ENCODE peak calls at places on chromosome 15, in eight cellular contexts. B is psoas muscle; S is CD8-positive, alpha-beta memory T cell; O is Caco-2; P is WERI-Rb-1; G is heart right ventricle; T is pancreas; E is PC-3. R is an unnamed sample. For H3K9me3, the result is how much of the 10 kb centered on the place peaks cover.

GRCh38 chr15:91407237-91407889 is 307.3 kb downstream of the SV2B start:
- DNase-seq in B (no peak), S (no peak), O (no peak), P (peak), G (no peak), T (no peak), E (peak), R (no peak)

GRCh38 chr15:48063411-48063985 is 57.3 kb upstream of the SLC24A5 start:
- DNase-seq in B (no peak), S (no peak), O (no peak), P (peak), G (no peak), T (no peak), E (no peak), R (no peak)

GRCh38 chr15:68431792-68432401 is at the start of gene ITGA11:
- DNase-seq in B (peak), S (no peak), O (no peak), P (peak), G (peak), T (peak), E (peak), R (no peak)

GRCh38 chr15:92813440-92813839 is 86.7 kb upstream of the CHD2 start:
- DNase-seq in B (no peak), S (peak), O (no peak), P (no peak), G (no peak), T (no peak), E (no peak), R (no peak)

GRCh38 chr15:37698679-37699078 is 235.8 kb upstream of the TMCO5A start:
- DNase-seq in B (no peak), S (no peak), O (no peak), P (no peak), G (no peak), T (no peak), E (peak), R (no peak)

GRCh38 chr15:56272474-56272873 is 28.8 kb upstream of the RFX7 start:
- DNase-seq in B (no peak), S (no peak), O (no peak), P (no peak), G (no peak), T (no peak), E (no peak), R (no peak)

GRCh38 chr15:73346735-73347312 is 21.9 kb downstream of the HCN4 start:
- DNase-seq in B (peak), S (peak), O (peak), P (no peak), G (peak), T (peak), E (peak), R (peak)

GRCh38 chr15:70486451-70487379 is 276.6 kb downstream of the UACA start:
- DNase-seq in B (peak), S (no peak), O (no peak), P (no peak), G (no peak), T (no peak), E (peak), R (no peak)

GRCh38 chr15:89400121-89400996 is 65.7 kb upstream of the POLG start:
- DNase-seq in B (no peak), S (no peak), O (no peak), P (peak), G (no peak), T (no peak), E (no peak), R (no peak)

GRCh38 chr15:92346063-92346462 is 47.6 kb upstream of the ST8SIA2 start:
- DNase-seq in B (no peak), S (no peak), O (no peak), P (no peak), G (no peak), T (no peak), E (no peak), R (no peak)

GRCh38 chr15:66832679-66833078 is 130.6 kb downstream of the SMAD6 start:
- DNase-seq in B (no peak), S (no peak), O (no peak), P (no peak), G (no peak), T (no peak), E (peak), R (no peak)

GRCh38 chr15:74655424-74655823 is 39.8 kb downstream of the CLK3 start:
- DNase-seq in B (no peak), S (no peak), O (no peak), P (no peak), G (no peak), T (no peak), E (no peak), R (no peak)

GRCh38 chr15:92817339-92817886 is 82.7 kb upstream of the CHD2 start:
- DNase-seq in B (no peak), S (no peak), O (no peak), P (no peak), G (no peak), T (no peak), E (no peak), R (no peak)

DNA sequence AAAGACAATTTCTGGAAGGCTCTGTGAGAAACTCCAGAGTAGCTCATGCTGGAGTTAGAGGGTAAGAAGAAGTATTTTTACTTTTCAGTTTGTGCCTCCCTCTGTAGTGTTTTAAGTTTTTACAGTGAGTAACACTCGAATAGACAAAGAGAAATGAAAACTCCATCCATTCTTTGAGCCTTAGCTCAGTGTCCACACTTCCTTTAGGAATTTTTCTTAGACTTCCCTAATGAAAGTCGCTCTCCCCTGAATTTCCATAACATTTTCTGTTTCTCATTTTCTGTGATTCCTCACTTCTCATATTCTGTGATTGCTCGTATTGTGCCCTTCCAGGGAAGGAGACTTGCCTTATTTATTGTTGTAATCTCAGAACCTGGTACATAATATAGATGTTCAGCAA is 2.1 kb downstream of the BLOC1S6 start:
- DNase-seq in B (no peak), S (no peak), O (no peak), P (no peak), G (no peak), T (no peak), E (no peak), R (no peak)
- H3K4me3 ChIP-seq in B (peak), S (no peak), O (no peak), P (no peak), G (no peak), T (peak), E (peak), R (no peak)

GRCh38 chr15:46956456-46956855 is 760.8 kb upstream of the SEMA6D start:
- DNase-seq in B (no peak), S (no peak), O (no peak), P (no peak), G (no peak), T (no peak), E (no peak), R (no peak)

DNA sequence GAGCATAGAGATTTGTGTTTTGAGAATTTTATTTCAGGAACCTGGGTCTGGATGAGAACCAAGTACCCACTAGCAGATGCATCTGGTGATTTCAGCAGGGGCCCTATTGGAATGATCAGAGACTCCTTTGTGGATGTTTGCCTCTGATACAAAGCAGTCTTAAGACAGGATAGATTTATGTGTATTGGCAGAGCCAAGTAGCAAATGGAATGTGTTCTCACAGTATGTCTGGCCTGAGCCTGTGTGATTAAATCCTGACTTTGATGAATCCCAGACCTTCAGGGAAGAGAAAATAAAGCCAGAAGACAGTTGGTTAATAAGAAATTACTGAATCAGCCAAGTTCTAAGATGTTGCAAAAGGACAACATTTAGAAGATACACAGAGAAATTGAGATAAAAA is 755.5 kb upstream of the SEMA6D start:
- DNase-seq in B (no peak), S (no peak), O (no peak), P (no peak), G (no peak), T (no peak), E (no peak), R (no peak)
- H3K9me3 ChIP-seq in B (under half), S (under half), O (under half), P (under half), G (under half), T (under half), E (under half), R (under half)

DNA sequence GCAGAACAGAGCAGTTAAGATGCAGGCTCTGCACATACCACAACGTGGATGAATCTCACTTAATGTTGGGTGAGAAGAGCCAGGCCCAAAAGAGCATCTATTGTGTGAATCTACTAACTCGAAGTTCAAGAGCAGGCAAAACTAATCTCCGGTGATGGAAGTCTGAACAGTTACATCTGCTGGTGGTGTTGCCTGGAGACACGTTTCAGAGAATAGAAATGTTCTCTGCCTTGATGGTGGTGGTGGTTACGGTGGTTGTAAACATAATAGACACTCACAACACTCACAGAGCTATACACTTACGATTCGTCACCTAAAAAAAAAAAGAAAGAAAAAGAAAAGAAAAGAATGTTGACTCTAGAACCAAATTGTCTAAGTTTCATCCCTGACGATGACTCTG is 86.8 kb downstream of the LIPC start:
- DNase-seq in B (no peak), S (peak), O (no peak), P (no peak), G (no peak), T (no peak), E (no peak), R (no peak)
- H3K4me3 ChIP-seq in B (no peak), S (no peak), O (no peak), P (no peak), G (no peak), T (no peak), E (no peak), R (no peak)

GRCh38 chr15:20349774-20350498 is 191.7 kb downstream of the GOLGA6L6 start:
- DNase-seq in B (peak), S (no peak), O (peak), P (no peak), G (no peak), T (peak), E (no peak), R (no peak)

GRCh38 chr15:20348900-20349773 is 192.5 kb downstream of the GOLGA6L6 start:
- DNase-seq in B (peak), S (no peak), O (peak), P (peak), G (no peak), T (peak), E (no peak), R (peak)

GRCh38 chr15:20352241-20353200 is 189.1 kb downstream of the GOLGA6L6 start:
- DNase-seq in B (peak), S (no peak), O (peak), P (no peak), G (no peak), T (no peak), E (no peak), R (no peak)

GRCh38 chr15:20353966-20354883 is 187.4 kb downstream of the GOLGA6L6 start:
- DNase-seq in B (peak), S (no peak), O (peak), P (no peak), G (peak), T (no peak), E (no peak), R (no peak)

DNA sequence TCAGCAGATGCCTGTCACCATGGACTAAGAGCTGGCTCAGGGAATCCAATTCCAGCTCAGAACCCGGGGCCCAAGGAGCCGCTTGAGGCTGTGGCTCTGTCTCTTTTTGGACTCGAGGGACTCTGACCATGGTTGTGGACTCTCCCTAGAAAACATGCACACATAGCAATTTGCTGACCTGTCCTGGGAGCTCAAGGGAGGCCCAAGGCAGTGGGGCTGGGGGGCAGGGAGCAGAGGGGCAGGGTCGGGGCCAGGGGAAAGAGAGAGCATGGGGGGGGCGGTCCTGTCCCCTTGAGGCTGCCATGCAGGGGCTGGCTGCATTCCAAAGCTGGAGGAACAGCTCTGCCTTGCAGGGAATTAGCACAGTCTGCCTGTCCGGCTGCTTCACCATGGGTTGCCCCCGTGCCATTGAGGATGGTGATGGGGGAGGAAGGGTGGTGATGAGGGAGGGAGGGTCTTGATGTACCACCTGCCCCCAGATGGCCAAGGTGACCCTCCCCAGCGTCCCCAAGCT is 190.1 kb downstream of the GOLGA6L6 start:
- DNase-seq in B (peak), S (no peak), O (peak), P (no peak), G (no peak), T (peak), E (no peak), R (peak)
- H3K9me3 ChIP-seq in B (under half), S (under half), O (under half), P (under half), G (under half), T (under half), E (under half), R (under half)

DNA sequence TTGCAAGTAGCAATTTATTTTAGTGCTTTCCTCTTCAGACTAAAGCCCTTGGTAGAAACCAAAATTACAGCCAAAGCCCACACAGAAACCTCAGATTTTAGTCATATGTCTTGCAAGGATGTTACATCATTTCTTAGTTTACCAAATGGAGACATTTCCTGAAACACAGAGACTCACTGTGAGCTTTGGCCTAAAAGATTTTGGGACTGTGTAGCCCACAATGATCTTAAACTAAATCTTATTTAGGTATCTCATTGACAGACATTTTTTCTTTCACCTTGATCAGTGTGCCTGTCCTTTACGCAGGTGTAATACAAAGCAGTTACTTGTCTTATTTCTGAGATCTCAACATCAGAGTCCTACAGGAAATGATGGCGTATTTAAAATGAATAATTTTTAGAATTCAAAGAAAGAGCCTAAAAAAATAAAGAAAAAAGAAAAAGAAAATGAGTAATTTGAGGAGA is 27.8 kb upstream of the AP4E1 start:
- DNase-seq in B (no peak), S (no peak), O (no peak), P (no peak), G (no peak), T (no peak), E (peak), R (no peak)
- H3K4me3 ChIP-seq in B (no peak), S (no peak), O (no peak), P (no peak), G (no peak), T (no peak), E (no peak), R (no peak)

DNA sequence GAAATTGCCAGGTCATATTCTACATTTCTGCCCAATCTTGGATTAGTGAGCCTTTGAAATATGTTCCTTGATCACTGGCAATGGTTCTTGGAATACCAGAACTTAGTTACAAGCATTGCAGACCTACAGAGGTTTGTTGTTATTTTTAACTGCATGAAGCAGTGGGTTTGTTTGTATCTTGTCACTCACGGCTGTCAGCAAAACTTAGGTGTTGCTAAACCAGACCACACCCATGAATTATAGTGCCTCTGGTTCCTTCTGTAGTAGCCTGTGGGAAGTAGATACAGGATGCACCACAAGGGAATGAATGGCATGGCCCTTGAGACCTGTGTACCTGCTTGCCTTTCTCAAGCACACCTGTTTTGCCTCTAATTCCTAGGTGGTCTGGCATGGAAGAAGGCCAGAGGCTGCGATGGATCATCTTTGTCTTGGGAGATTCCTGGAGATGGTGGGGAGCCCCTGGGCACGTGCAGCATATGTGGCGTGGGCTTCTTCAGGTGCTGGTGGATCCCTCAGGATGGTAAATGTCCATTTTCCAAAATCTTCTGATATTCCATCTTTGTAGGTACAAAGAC is 138.8 kb downstream of the SNRPN start:
- DNase-seq in B (no peak), S (no peak), O (no peak), P (no peak), G (no peak), T (no peak), E (no peak), R (no peak)
- H3K9me3 ChIP-seq in B (half or more), S (under half), O (under half), P (under half), G (under half), T (under half), E (under half), R (under half)

R was measured in lung.